ENCODE peak calls at places on chromosomes 1 and 21, in six cellular contexts. N is PC-3, B is PC-9, C is esophagus muscularis mucosa, F is heart left ventricle, I is uterus. K is an unnamed sample.

GRCh38 chr1:92833840-92834239 is 2.0 kb downstream of the RPL5 start:
- DNase-seq in N (no peak), B (no peak), C (no peak), F (no peak), I (no peak), K (no peak)

GRCh38 chr1:3364526-3364925 is 89.9 kb upstream of the ARHGEF16 start:
- DNase-seq in N (no peak), B (no peak), C (no peak), F (no peak), I (no peak), K (no peak)

GRCh38 chr1:236638935-236639334 is 34.6 kb upstream of the HEATR1 start:
- DNase-seq in N (no peak), B (no peak), C (no peak), F (peak), I (no peak), K (no peak)

GRCh38 chr1:99571092-99571734 is 74.7 kb upstream of the PALMD start:
- DNase-seq in N (peak), B (no peak), C (no peak), F (no peak), I (no peak), K (no peak)

GRCh38 chr1:153217744-153218416 is 496 bp downstream of the PRR9 start:
- DNase-seq in N (no peak), B (no peak), C (no peak), F (no peak), I (no peak), K (no peak)

GRCh38 chr1:23601104-23601967 is 42.0 kb upstream of the ID3 start:
- DNase-seq in N (no peak), B (no peak), C (no peak), F (no peak), I (no peak), K (no peak)

GRCh38 chr1:197691816-197692215 is 83.5 kb downstream of the DENND1B start:
- DNase-seq in N (no peak), B (no peak), C (no peak), F (no peak), I (no peak), K (no peak)

GRCh38 chr1:14973773-14974172 is 179.8 kb upstream of the TMEM51 start:
- DNase-seq in N (no peak), B (no peak), C (no peak), F (no peak), I (no peak), K (no peak)

DNA sequence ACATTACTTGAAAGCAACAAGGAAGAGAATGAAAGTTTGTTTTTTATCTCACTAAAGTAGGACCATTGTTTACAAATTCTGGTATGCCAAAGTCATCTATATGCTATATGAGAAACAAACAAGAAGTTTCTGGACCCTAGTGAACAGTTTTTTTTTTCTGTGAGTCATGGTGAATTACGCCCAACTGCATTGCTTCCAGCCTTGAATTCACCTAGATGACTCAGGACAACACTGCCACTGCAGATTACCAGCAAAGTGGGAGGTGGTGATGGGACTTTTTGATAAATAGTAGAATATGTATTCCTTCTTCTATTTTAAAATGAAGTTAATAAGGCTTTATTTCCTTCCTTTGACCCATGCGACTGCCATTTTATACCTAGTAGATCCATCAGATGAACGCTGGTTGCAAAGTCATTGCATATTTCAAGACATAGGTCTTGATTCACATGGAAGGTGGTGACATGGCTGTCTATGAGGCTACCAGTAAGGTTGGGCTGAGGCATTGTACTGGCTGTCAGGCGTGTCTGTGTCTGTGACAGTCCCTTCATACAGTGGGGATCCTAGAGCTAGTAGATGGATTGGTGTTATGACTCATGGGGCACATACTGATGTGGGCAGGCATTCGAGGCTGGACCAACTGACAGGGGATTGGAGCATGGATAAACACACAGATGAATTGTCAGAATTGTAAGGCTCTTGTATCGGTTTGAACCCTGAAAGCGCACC is 49.1 kb upstream of the APOBEC4 start:
- DNase-seq in N (no peak), B (peak), C (no peak), F (no peak), I (no peak), K (no peak)
- TF ChIP-seq CTCF in N (no peak), B (no peak), C (no peak), F (no peak), I (no peak), K (no peak)

DNA sequence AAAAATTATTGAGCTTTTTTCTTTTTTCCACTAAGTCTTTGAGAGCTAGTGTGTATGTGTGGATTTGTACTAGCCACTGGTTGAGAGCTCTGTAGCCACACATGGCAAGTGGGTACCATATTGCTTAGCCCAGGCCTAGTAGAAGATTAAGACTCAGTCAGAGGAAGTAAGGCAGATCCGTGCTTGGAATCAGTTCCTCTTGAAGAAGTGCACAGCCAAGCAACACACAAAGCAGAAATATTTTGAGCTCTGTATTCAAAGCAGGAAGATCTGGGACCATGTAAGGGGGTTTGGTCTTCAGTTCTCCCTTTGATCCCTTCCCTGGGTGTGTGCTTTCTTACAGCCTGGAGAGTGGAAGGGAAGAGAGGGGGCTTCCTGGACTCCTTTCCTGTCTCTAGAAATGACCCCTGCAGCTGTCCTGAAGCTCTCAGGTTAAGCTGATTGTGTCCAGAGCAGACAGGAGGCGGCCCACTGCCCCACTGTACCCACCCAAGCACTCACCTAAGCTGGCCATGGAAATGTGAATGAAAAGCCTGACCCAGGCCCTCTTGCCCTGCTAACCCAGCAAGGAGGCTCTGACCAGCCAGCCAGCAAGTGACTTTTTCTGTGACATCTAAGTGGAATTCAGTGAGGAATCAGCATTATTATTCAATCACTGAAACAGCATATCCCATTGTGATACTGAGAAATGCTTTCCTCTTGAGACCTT is 3.6 kb downstream of the ETS2 start:
- DNase-seq in N (no peak), B (no peak), C (no peak), F (no peak), I (no peak), K (no peak)
- H3K4me3 ChIP-seq in N (peak), B (no peak), C (peak), F (peak), I (no peak), K (peak)

GRCh38 chr1:68379085-68379478 is 70.7 kb downstream of the RPE65 start:
- DNase-seq in N (peak), B (no peak), C (no peak), F (no peak), I (no peak), K (no peak)
- H3K27ac ChIP-seq in N (peak), B (peak), C (no peak), F (no peak), I (no peak), K (no peak)

GRCh38 chr1:201060586-201060985 is 37.1 kb upstream of the KIF21B start:
- DNase-seq in N (no peak), B (no peak), C (no peak), F (no peak), I (no peak), K (no peak)

GRCh38 chr1:201062511-201063189 is 39.1 kb upstream of the KIF21B start:
- DNase-seq in N (no peak), B (no peak), C (no peak), F (no peak), I (no peak), K (peak)

GRCh38 chr1:201061049-201061448 is 37.5 kb upstream of the KIF21B start:
- DNase-seq in N (no peak), B (no peak), C (no peak), F (peak), I (no peak), K (peak)

GRCh38 chr1:201063190-201063544 is 39.7 kb upstream of the KIF21B start:
- DNase-seq in N (no peak), B (no peak), C (no peak), F (no peak), I (no peak), K (no peak)

DNA sequence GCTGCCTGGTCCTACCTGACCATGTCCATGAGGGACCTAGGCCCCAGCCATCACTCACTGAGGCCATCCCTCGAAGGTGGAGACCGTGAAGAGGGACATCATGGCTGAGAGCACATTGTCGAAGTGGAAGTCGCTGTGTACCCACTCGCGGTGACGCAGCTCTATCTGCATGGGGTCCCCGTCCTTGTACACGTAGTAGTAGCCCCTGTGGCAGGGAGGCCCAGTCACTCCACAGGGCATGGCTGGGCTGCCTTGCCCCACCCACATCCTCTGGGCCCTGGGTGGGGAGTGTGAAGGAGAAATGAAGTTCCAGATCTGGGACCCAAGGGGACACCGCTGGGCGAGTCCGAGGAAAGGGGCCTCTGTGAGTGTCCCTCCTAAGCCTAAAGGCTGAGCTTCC is 38.4 kb upstream of the KIF21B start:
- DNase-seq in N (no peak), B (no peak), C (no peak), F (no peak), I (no peak), K (no peak)
- TF ChIP-seq CTCF in N (no peak), B (no peak), C (no peak), F (no peak), I (no peak), K (no peak)

GRCh38 chr1:27137022-27137542 is 17.8 kb downstream of the SLC9A1 start:
- DNase-seq in N (no peak), B (no peak), C (no peak), F (peak), I (no peak), K (peak)

GRCh38 chr1:27138927-27139326 is 16.0 kb downstream of the SLC9A1 start:
- DNase-seq in N (no peak), B (no peak), C (no peak), F (no peak), I (no peak), K (no peak)

GRCh38 chr1:27138368-27138767 is 16.6 kb downstream of the SLC9A1 start:
- DNase-seq in N (no peak), B (no peak), C (no peak), F (no peak), I (no peak), K (peak)

GRCh38 chr1:27135920-27136551 is 18.9 kb downstream of the SLC9A1 start:
- DNase-seq in N (peak), B (no peak), C (no peak), F (no peak), I (no peak), K (no peak)

GRCh38 chr1:27137544-27138075 is 17.3 kb downstream of the SLC9A1 start:
- DNase-seq in N (no peak), B (no peak), C (no peak), F (peak), I (no peak), K (no peak)
- H3K4me3 ChIP-seq in N (no peak), B (no peak), C (no peak), F (no peak), I (no peak), K (no peak)

GRCh38 chr1:16126738-16127515 is 28.9 kb downstream of the EPHA2 start:
- DNase-seq in N (no peak), B (no peak), C (no peak), F (peak), I (no peak), K (no peak)
- H3K27ac ChIP-seq in N (no peak), B (peak), C (no peak), F (peak), I (peak), K (peak)

GRCh38 chr1:45842786-45843185 is 39.4 kb downstream of the MAST2 start:
- DNase-seq in N (no peak), B (no peak), C (no peak), F (no peak), I (no peak), K (no peak)

GRCh38 chr1:45848097-45848496 is 44.7 kb downstream of the MAST2 start:
- DNase-seq in N (no peak), B (no peak), C (no peak), F (no peak), I (no peak), K (no peak)

GRCh38 chr1:45840704-45841103 is 37.3 kb downstream of the MAST2 start:
- DNase-seq in N (peak), B (no peak), C (no peak), F (no peak), I (no peak), K (no peak)

GRCh38 chr1:45846931-45847330 is 43.5 kb downstream of the MAST2 start:
- DNase-seq in N (peak), B (no peak), C (no peak), F (no peak), I (no peak), K (no peak)

DNA sequence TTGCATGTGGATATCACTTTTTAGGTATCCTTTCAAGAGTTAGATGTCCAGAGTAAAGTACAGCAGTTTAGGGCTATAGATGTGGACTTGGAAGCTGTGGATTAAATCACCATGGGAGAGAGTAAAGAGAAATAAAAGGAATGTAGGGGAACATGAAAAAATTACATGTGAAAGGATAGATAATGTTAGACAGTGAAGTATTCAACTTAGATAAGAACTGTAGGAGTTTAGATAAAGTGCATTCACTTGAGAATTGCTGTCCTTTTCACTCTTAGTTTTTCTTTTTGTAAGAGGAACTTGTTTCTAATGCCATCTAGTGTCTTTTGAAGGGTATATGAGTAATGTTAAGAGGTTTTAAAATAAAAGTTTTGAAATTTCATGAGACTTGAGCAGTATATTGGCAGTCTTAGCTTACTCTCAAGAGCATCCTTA is 40.1 kb downstream of the MAST2 start:
- DNase-seq in N (peak), B (no peak), C (no peak), F (no peak), I (no peak), K (no peak)
- TF ChIP-seq CTCF in N (peak), B (peak), C (no peak), F (peak), I (peak), K (peak)

GRCh38 chr21:26842976-26843911 is 2.0 kb downstream of the ADAMTS1 start:
- DNase-seq in N (peak), B (no peak), C (peak), F (peak), I (peak), K (peak)

GRCh38 chr21:26840912-26841311 is 4.3 kb downstream of the ADAMTS1 start:
- DNase-seq in N (peak), B (no peak), C (no peak), F (peak), I (peak), K (peak)

GRCh38 chr21:26842300-26842699 is 2.9 kb downstream of the ADAMTS1 start:
- DNase-seq in N (peak), B (no peak), C (no peak), F (peak), I (no peak), K (no peak)

GRCh38 chr21:26837539-26837938 is 7.7 kb downstream of the ADAMTS1 start:
- DNase-seq in N (no peak), B (no peak), C (no peak), F (no peak), I (no peak), K (no peak)

DNA sequence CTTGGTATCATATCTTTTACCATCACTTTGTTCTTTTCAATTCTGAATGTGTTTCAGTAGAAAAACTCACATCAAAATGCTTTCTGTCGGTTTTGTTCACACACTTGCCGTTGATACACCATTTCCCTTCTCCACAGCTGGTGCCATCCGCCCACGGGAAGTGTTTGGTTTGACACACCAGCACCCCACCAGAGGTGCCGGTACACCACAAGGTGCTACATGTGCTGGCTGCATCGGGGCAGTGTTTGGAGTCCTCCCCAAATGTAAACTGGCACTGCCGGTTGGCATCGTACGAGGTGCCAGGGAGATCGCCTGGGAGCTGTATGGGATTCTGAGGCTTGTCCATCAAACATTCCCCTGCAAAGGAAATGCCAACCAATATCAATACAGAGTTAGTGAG is 5.0 kb downstream of the ADAMTS1 start:
- DNase-seq in N (no peak), B (no peak), C (no peak), F (peak), I (no peak), K (no peak)
- H3K4me3 ChIP-seq in N (no peak), B (no peak), C (peak), F (no peak), I (no peak), K (peak)

DNA sequence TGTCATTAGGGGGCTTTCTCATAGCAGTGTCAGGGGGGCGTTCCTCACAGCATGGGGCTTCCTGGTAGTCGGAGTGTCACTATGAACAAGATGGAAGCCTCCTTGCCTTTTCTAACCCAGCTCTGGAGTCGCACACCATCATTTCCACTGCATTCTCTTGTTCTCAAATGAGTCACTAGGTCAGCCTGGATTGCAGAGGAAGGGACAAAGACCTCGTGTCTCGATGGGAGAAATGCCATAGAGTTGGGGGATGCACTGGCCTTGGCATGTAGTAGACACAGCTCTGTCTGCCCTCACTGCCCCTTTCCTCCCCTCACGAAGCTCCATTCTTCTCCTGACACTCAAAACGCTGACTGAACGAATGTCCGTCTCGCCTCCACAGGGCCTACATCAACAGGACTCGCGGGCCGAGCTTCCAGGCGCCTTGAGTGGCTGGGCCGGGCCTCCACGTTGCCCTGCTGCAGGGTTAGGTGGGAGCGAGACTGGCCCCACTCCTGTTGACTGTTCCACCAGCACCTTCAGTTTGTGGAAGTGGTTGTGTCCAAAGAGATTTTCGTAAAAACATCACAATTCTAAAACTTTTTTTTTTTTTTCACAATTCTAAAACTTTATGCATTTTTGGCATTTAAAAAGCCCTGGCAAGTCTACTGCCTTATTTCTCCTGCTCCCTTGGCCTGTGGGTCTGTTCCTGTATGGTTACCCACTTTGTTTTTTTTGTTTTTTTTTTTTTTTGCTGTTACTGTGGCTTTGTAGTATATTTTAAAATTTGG is 18.8 kb downstream of the PKNOX1 start:
- DNase-seq in N (no peak), B (no peak), C (no peak), F (peak), I (no peak), K (no peak)
- H3K27ac ChIP-seq in N (no peak), B (no peak), C (peak), F (peak), I (peak), K (no peak)

GRCh38 chr1:2049517-2050481 is at the start of gene PRKCZ:
- DNase-seq in N (peak), B (peak), C (no peak), F (peak), I (peak), K (peak)
- TF ChIP-seq CTCF in N (peak), B (peak), C (no peak), F (no peak), I (no peak), K (no peak)